ENCODE peak calls at places on chromosomes 1 and 21, in five cellular contexts. One of them, this sample, is unnamed.

GRCh38 chr1:66446261-66447001 is 87.5 kb upstream of the SGIP1 start:
- DNase-seq in ELR: peak; percentile 82
- DNase-seq in hypothalamus: no peak
- DNase-seq in substantia nigra: no peak
- DNase-seq in HepG2: peak; percentile 47
- DNase-seq in this sample: peak; percentile 56

GRCh38 chr21:42375966-42376337 is 9.6 kb upstream of the TFF1 start:
- DNase-seq in substantia nigra: no peak
- DNase-seq in HepG2: no peak
- DNase-seq in hypothalamus: no peak
- DNase-seq in ELR: no peak
- DNase-seq in this sample: no peak

GRCh38 chr1:27727126-27727525 is 1.4 kb downstream of the FAM76A start:
- DNase-seq in ELR: peak; percentile 55
- DNase-seq in substantia nigra: no peak
- DNase-seq in HepG2: no peak
- DNase-seq in hypothalamus: no peak
- DNase-seq in this sample: no peak

GRCh38 chr1:160608057-160608456 is 28.8 kb upstream of the CD84 start:
- DNase-seq in HepG2: no peak
- DNase-seq in hypothalamus: no peak
- DNase-seq in substantia nigra: no peak
- DNase-seq in ELR: no peak
- DNase-seq in this sample: no peak

GRCh38 chr1:243558556-243558955 is 291.5 kb downstream of the AKT3 start:
- DNase-seq in hypothalamus: no peak
- DNase-seq in substantia nigra: no peak
- DNase-seq in HepG2: no peak
- DNase-seq in ELR: no peak
- DNase-seq in this sample: no peak

GRCh38 chr1:100615686-100616085 is 77.7 kb downstream of the GPR88 start:
- DNase-seq in ELR: no peak
- DNase-seq in hypothalamus: no peak
- DNase-seq in HepG2: no peak
- DNase-seq in substantia nigra: no peak
- DNase-seq in this sample: no peak

GRCh38 chr1:40096977-40097782 is at the start of gene PPT1:
- DNase-seq in HepG2: peak; percentile 56
- DNase-seq in hypothalamus: peak; percentile 80
- DNase-seq in substantia nigra: peak; percentile 80
- DNase-seq in ELR: peak; percentile 81
- DNase-seq in this sample: peak; percentile 72

GRCh38 chr21:33127154-33127893 is 57.4 kb downstream of the OLIG1 start:
- DNase-seq in substantia nigra: peak; percentile 81
- DNase-seq in hypothalamus: peak; percentile 77
- DNase-seq in ELR: peak; percentile 75
- DNase-seq in HepG2: peak; percentile 56
- DNase-seq in this sample: peak; percentile 51

GRCh38 chr1:113786055-113786454 is 26.2 kb downstream of the RSBN1 start:
- DNase-seq in HepG2: peak; percentile 65
- DNase-seq in ELR: no peak
- DNase-seq in substantia nigra: no peak
- DNase-seq in hypothalamus: no peak
- DNase-seq in this sample: no peak

GRCh38 chr1:58739851-58740466 is 40.1 kb upstream of the MYSM1 start:
- DNase-seq in hypothalamus: no peak
- DNase-seq in substantia nigra: no peak
- DNase-seq in HepG2: peak; percentile 52
- DNase-seq in ELR: peak; percentile 87
- DNase-seq in this sample: peak; percentile 66

GRCh38 chr1:201748331-201748730 is 80.6 kb upstream of the IPO9 start:
- DNase-seq in HepG2: no peak
- DNase-seq in ELR: peak; percentile 97
- DNase-seq in substantia nigra: no peak
- DNase-seq in hypothalamus: no peak
- DNase-seq in this sample: no peak

GRCh38 chr1:203686091-203686632 is 59.5 kb downstream of the ATP2B4 start:
- DNase-seq in substantia nigra: no peak
- DNase-seq in hypothalamus: no peak
- DNase-seq in ELR: no peak
- DNase-seq in HepG2: peak; percentile 7
- DNase-seq in this sample: no peak

GRCh38 chr1:5971471-5972197 is 20.6 kb downstream of the NPHP4 start:
- DNase-seq in substantia nigra: no peak
- DNase-seq in HepG2: no peak
- DNase-seq in ELR: no peak
- DNase-seq in hypothalamus: no peak
- DNase-seq in this sample: no peak

GRCh38 chr1:37753473-37754321 is 11.2 kb downstream of the EPHA10 start:
- DNase-seq in HepG2: no peak
- DNase-seq in ELR: no peak
- DNase-seq in hypothalamus: no peak
- DNase-seq in substantia nigra: no peak
- DNase-seq in this sample: no peak

GRCh38 chr1:245807306-245807705 is 652.5 kb downstream of the KIF26B start:
- DNase-seq in substantia nigra: no peak
- DNase-seq in hypothalamus: no peak
- DNase-seq in ELR: no peak
- DNase-seq in HepG2: no peak
- DNase-seq in this sample: no peak

GRCh38 chr1:65077369-65077768 is 70.6 kb upstream of the AK4 start:
- DNase-seq in substantia nigra: no peak
- DNase-seq in hypothalamus: no peak
- DNase-seq in HepG2: no peak
- DNase-seq in ELR: no peak
- DNase-seq in this sample: no peak

GRCh38 chr1:21608813-21609212 is 60.3 kb downstream of the RAP1GAP start:
- DNase-seq in hypothalamus: no peak
- DNase-seq in HepG2: no peak
- DNase-seq in ELR: no peak
- DNase-seq in substantia nigra: no peak
- DNase-seq in this sample: no peak

GRCh38 chr1:30809514-30810263 is 52.1 kb upstream of the LAPTM5 start:
- DNase-seq in substantia nigra: no peak
- DNase-seq in hypothalamus: no peak
- DNase-seq in ELR: peak; percentile 87
- DNase-seq in HepG2: no peak
- DNase-seq in this sample: no peak

GRCh38 chr1:210264521-210265380 is 32.2 kb downstream of the SERTAD4 start:
- DNase-seq in HepG2: no peak
- DNase-seq in substantia nigra: no peak
- DNase-seq in ELR: peak; percentile 28
- DNase-seq in hypothalamus: no peak
- DNase-seq in this sample: peak; percentile 23

GRCh38 chr1:36223373-36223995 is 759 bp upstream of the THRAP3 start:
- DNase-seq in HepG2: no peak
- DNase-seq in substantia nigra: no peak
- DNase-seq in ELR: peak; percentile 62
- DNase-seq in hypothalamus: peak; percentile 30
- DNase-seq in this sample: no peak

GRCh38 chr1:28021064-28021463 is 61.3 kb downstream of the XKR8 start:
- DNase-seq in hypothalamus: no peak
- DNase-seq in ELR: no peak
- DNase-seq in substantia nigra: no peak
- DNase-seq in HepG2: no peak
- DNase-seq in this sample: no peak

GRCh38 chr1:223175032-223175431 is 32.0 kb upstream of the TLR5 start:
- DNase-seq in substantia nigra: no peak
- DNase-seq in hypothalamus: no peak
- DNase-seq in HepG2: no peak
- DNase-seq in ELR: peak; percentile 43
- DNase-seq in this sample: no peak

GRCh38 chr1:56139786-56140185 is 439.6 kb downstream of the PLPP3 start:
- DNase-seq in substantia nigra: no peak
- DNase-seq in ELR: no peak
- DNase-seq in HepG2: no peak
- DNase-seq in hypothalamus: no peak
- DNase-seq in this sample: no peak

GRCh38 chr21:30463713-30464112 is 16.5 kb downstream of the KRTAP19-1 start:
- DNase-seq in ELR: peak; percentile 1
- DNase-seq in hypothalamus: no peak
- DNase-seq in substantia nigra: no peak
- DNase-seq in HepG2: no peak
- DNase-seq in this sample: no peak

GRCh38 chr1:33390550-33390949 is 40.3 kb downstream of the PHC2 start:
- DNase-seq in HepG2: no peak
- DNase-seq in ELR: peak; percentile 92
- DNase-seq in substantia nigra: no peak
- DNase-seq in hypothalamus: no peak
- DNase-seq in this sample: no peak

GRCh38 chr1:234968470-234968869 is 160.2 kb downstream of the TOMM20 start:
- DNase-seq in HepG2: no peak
- DNase-seq in hypothalamus: no peak
- DNase-seq in ELR: no peak
- DNase-seq in substantia nigra: no peak
- DNase-seq in this sample: no peak

GRCh38 chr21:25967566-25968438 is 202.8 kb downstream of the APP start:
- DNase-seq in HepG2: no peak
- DNase-seq in substantia nigra: no peak
- DNase-seq in ELR: peak; percentile 12
- DNase-seq in hypothalamus: no peak
- DNase-seq in this sample: no peak

GRCh38 chr1:227897704-227898438 is 49.9 kb downstream of the WNT9A start:
- DNase-seq in hypothalamus: no peak
- DNase-seq in ELR: no peak
- DNase-seq in substantia nigra: no peak
- DNase-seq in HepG2: no peak
- DNase-seq in this sample: no peak

GRCh38 chr1:185439727-185440415 is 122.8 kb upstream of the IVNS1ABP start:
- DNase-seq in substantia nigra: no peak
- DNase-seq in HepG2: no peak
- DNase-seq in ELR: peak; percentile 97
- DNase-seq in hypothalamus: no peak
- DNase-seq in this sample: no peak

GRCh38 chr1:42737257-42737656 is 2.8 kb downstream of the CLDN19 start:
- DNase-seq in ELR: no peak
- DNase-seq in substantia nigra: no peak
- DNase-seq in hypothalamus: no peak
- DNase-seq in HepG2: no peak
- DNase-seq in this sample: no peak